ENCODE peak calls at places on chromosomes 12 and 14, in seven cellular contexts. One of them, this sample, is unnamed.

GRCh38 chr12:131505561-131505960 is 205.3 kb upstream of the SFSWAP start:
- DNase-seq in heart right ventricle: no peak
- DNase-seq in NCI-H2081: no peak
- DNase-seq in SHP77 treated with DMSO at 0.1 percent for 48 hours: no peak
- DNase-seq in psoas muscle: no peak
- DNase-seq in GM04504: no peak
- DNase-seq in neural progenitor cell: no peak
- DNase-seq in this sample: no peak

GRCh38 chr12:82758743-82759142 is 72.0 kb downstream of the TMTC2 start:
- DNase-seq in heart right ventricle: no peak
- DNase-seq in NCI-H2081: peak
- DNase-seq in SHP77 treated with DMSO at 0.1 percent for 48 hours: no peak
- DNase-seq in psoas muscle: no peak
- DNase-seq in GM04504: no peak
- DNase-seq in neural progenitor cell: no peak
- DNase-seq in this sample: no peak

GRCh38 chr12:69657376-69658137 is 41.5 kb downstream of the BEST3 start:
- DNase-seq in heart right ventricle: no peak
- DNase-seq in NCI-H2081: no peak
- DNase-seq in SHP77 treated with DMSO at 0.1 percent for 48 hours: no peak
- DNase-seq in psoas muscle: peak
- DNase-seq in GM04504: no peak
- DNase-seq in neural progenitor cell: no peak
- DNase-seq in this sample: no peak

GRCh38 chr12:8154526-8154925 is 2.3 kb upstream of the ZNF705A start:
- DNase-seq in heart right ventricle: no peak
- DNase-seq in NCI-H2081: no peak
- DNase-seq in SHP77 treated with DMSO at 0.1 percent for 48 hours: no peak
- DNase-seq in psoas muscle: no peak
- DNase-seq in GM04504: no peak
- DNase-seq in neural progenitor cell: no peak
- DNase-seq in this sample: no peak

GRCh38 chr12:127304751-127305725 is 961.9 kb upstream of the TMEM132C start:
- DNase-seq in heart right ventricle: no peak
- DNase-seq in NCI-H2081: no peak
- DNase-seq in SHP77 treated with DMSO at 0.1 percent for 48 hours: no peak
- DNase-seq in psoas muscle: no peak
- DNase-seq in GM04504: no peak
- DNase-seq in neural progenitor cell: no peak
- DNase-seq in this sample: no peak

GRCh38 chr12:53603804-53604203 is 22.4 kb downstream of the ATF7 start:
- DNase-seq in heart right ventricle: no peak
- DNase-seq in NCI-H2081: no peak
- DNase-seq in SHP77 treated with DMSO at 0.1 percent for 48 hours: no peak
- DNase-seq in psoas muscle: no peak
- DNase-seq in GM04504: no peak
- DNase-seq in neural progenitor cell: no peak
- DNase-seq in this sample: no peak

GRCh38 chr12:128267651-128268347 is 829 bp downstream of the TMEM132C start:
- DNase-seq in heart right ventricle: no peak
- DNase-seq in NCI-H2081: no peak
- DNase-seq in SHP77 treated with DMSO at 0.1 percent for 48 hours: no peak
- DNase-seq in psoas muscle: no peak
- DNase-seq in GM04504: no peak
- DNase-seq in neural progenitor cell: peak
- DNase-seq in this sample: no peak

GRCh38 chr14:64117671-64118402 is 176.3 kb downstream of the ESR2 start:
- DNase-seq in heart right ventricle: peak
- DNase-seq in NCI-H2081: no peak
- DNase-seq in SHP77 treated with DMSO at 0.1 percent for 48 hours: no peak
- DNase-seq in psoas muscle: peak
- DNase-seq in GM04504: no peak
- DNase-seq in neural progenitor cell: no peak
- DNase-seq in this sample: no peak

GRCh38 chr14:35044939-35045797 is 904 bp upstream of the FAM177A1 start:
- DNase-seq in heart right ventricle: no peak
- DNase-seq in NCI-H2081: no peak
- DNase-seq in SHP77 treated with DMSO at 0.1 percent for 48 hours: no peak
- DNase-seq in psoas muscle: no peak
- DNase-seq in GM04504: no peak
- DNase-seq in neural progenitor cell: no peak
- DNase-seq in this sample: no peak

GRCh38 chr14:89427426-89428162 is 10.6 kb upstream of the FOXN3 start:
- DNase-seq in heart right ventricle: no peak
- DNase-seq in NCI-H2081: no peak
- DNase-seq in SHP77 treated with DMSO at 0.1 percent for 48 hours: no peak
- DNase-seq in psoas muscle: no peak
- DNase-seq in GM04504: no peak
- DNase-seq in neural progenitor cell: no peak
- DNase-seq in this sample: no peak

GRCh38 chr14:90510208-90510607 is 113.4 kb downstream of the CALM1 start:
- DNase-seq in heart right ventricle: no peak
- DNase-seq in NCI-H2081: peak
- DNase-seq in SHP77 treated with DMSO at 0.1 percent for 48 hours: no peak
- DNase-seq in psoas muscle: no peak
- DNase-seq in GM04504: no peak
- DNase-seq in neural progenitor cell: no peak
- DNase-seq in this sample: no peak

GRCh38 chr14:95026851-95027463 is 130.4 kb downstream of the DICER1 start:
- DNase-seq in heart right ventricle: no peak
- DNase-seq in NCI-H2081: no peak
- DNase-seq in SHP77 treated with DMSO at 0.1 percent for 48 hours: no peak
- DNase-seq in psoas muscle: no peak
- DNase-seq in GM04504: no peak
- DNase-seq in neural progenitor cell: no peak
- DNase-seq in this sample: no peak

GRCh38 chr12:127559349-127560040 is 707.5 kb upstream of the TMEM132C start:
- DNase-seq in heart right ventricle: peak
- DNase-seq in NCI-H2081: peak
- DNase-seq in SHP77 treated with DMSO at 0.1 percent for 48 hours: peak
- DNase-seq in psoas muscle: no peak
- DNase-seq in GM04504: peak
- DNase-seq in neural progenitor cell: peak
- DNase-seq in this sample: peak

GRCh38 chr14:64147126-64147790 is 146.9 kb downstream of the ESR2 start:
- DNase-seq in heart right ventricle: no peak
- DNase-seq in NCI-H2081: no peak
- DNase-seq in SHP77 treated with DMSO at 0.1 percent for 48 hours: no peak
- DNase-seq in psoas muscle: no peak
- DNase-seq in GM04504: no peak
- DNase-seq in neural progenitor cell: no peak
- DNase-seq in this sample: no peak

GRCh38 chr12:115440438-115440837 is 756.5 kb upstream of the TBX3 start:
- DNase-seq in heart right ventricle: peak
- DNase-seq in NCI-H2081: no peak
- DNase-seq in SHP77 treated with DMSO at 0.1 percent for 48 hours: no peak
- DNase-seq in psoas muscle: peak
- DNase-seq in GM04504: peak
- DNase-seq in neural progenitor cell: no peak
- DNase-seq in this sample: no peak

This sample was measured in DND-41.